ENCODE peak calls at places on chromosome 21, in five cellular contexts. M, Q, E, K and Y are unnamed samples.

GRCh38 chr21:35258521-35258920 is 209.4 kb upstream of the RUNX1 start:
- DNase-seq in M (no peak), Q (no peak), E (no peak), K (no peak), Y (no peak)

GRCh38 chr21:42219606-42220137 is 732 bp downstream of the ABCG1 start:
- DNase-seq in K (no peak), E (no peak), M (no peak), Q (peak), Y (no peak)

GRCh38 chr21:25944672-25945213 is 210.0 kb downstream of the GABPA start:
- DNase-seq in E (no peak), Q (no peak), M (no peak), K (no peak), Y (no peak)

GRCh38 chr21:42716074-42716473 is 62.7 kb downstream of the PDE9A start:
- DNase-seq in Q (no peak), M (no peak), K (no peak), E (no peak), Y (no peak)

GRCh38 chr21:43283136-43283924 is 114.5 kb downstream of the CRYAA start:
- DNase-seq in M (no peak), Q (no peak), E (no peak), K (no peak), Y (no peak)

GRCh38 chr21:38773108-38774061 is 32.3 kb upstream of the ETS2 start:
- DNase-seq in Q (no peak), M (no peak), K (no peak), E (peak), Y (no peak)

GRCh38 chr21:43025636-43026180 is 49.9 kb downstream of the CBS start:
- DNase-seq in E (no peak), Q (peak), K (no peak), M (no peak), Y (no peak)

GRCh38 chr21:33762798-33763572 is 120.7 kb downstream of the ITSN1 start:
- DNase-seq in Q (no peak), E (no peak), M (no peak), K (no peak), Y (no peak)

GRCh38 chr21:42970946-42971653 is 3.3 kb upstream of the PKNOX1 start:
- DNase-seq in Q (no peak), M (no peak), K (no peak), E (no peak), Y (no peak)

GRCh38 chr21:45415188-45415942 is 10.4 kb downstream of the COL18A1 start:
- DNase-seq in Q (no peak), K (no peak), M (peak), E (no peak), Y (no peak)

GRCh38 chr21:32599146-32599925 is 12.8 kb downstream of the CFAP298 start:
- DNase-seq in K (no peak), E (no peak), Q (no peak), M (no peak), Y (no peak)

GRCh38 chr21:42377951-42378340 is 11.6 kb upstream of the TFF1 start:
- DNase-seq in E (no peak), M (no peak), K (no peak), Q (no peak), Y (no peak)

GRCh38 chr21:45084881-45085536 is 10.6 kb downstream of the ADARB1 start:
- DNase-seq in Q (no peak), M (no peak), E (no peak), K (no peak), Y (no peak)

GRCh38 chr21:21624674-21625073 is 626.5 kb downstream of the NCAM2 start:
- DNase-seq in Q (no peak), K (no peak), M (no peak), E (no peak), Y (no peak)

GRCh38 chr21:37877171-37877570 is 39.1 kb downstream of the KCNJ6 start:
- DNase-seq in K (no peak), Q (no peak), M (no peak), E (no peak), Y (no peak)

GRCh38 chr21:35206141-35207125 is 157.3 kb upstream of the RUNX1 start:
- DNase-seq in K (peak), M (no peak), Q (no peak), E (no peak), Y (no peak)

GRCh38 chr21:35438643-35439404 is 389.7 kb upstream of the RUNX1 start:
- DNase-seq in E (peak), Q (no peak), K (no peak), M (no peak), Y (no peak)

GRCh38 chr21:42731264-42732032 is 78.0 kb downstream of the PDE9A start:
- DNase-seq in K (no peak), M (no peak), E (no peak), Q (no peak), Y (no peak)